ENCODE peak calls at places on chromosomes 6 and 20, in six cellular contexts. One of them, this sample, is unnamed.

GRCh38 chr6:144566868-144567615 is 281.9 kb downstream of the UTRN start:
- DNase-seq in left ventricle myocardium inferior: no peak
- DNase-seq in fibroblast of lung: peak; percentile 33
- DNase-seq in effector memory CD4-positive, alpha-beta T cell: no peak
- DNase-seq in right lobe of liver: no peak
- DNase-seq in tibial nerve: no peak
- DNase-seq in this sample: no peak

GRCh38 chr6:73738367-73739028 is 42.5 kb downstream of the CD109 start:
- DNase-seq in left ventricle myocardium inferior: no peak
- DNase-seq in tibial nerve: no peak
- DNase-seq in right lobe of liver: no peak
- DNase-seq in fibroblast of lung: peak; percentile 30
- DNase-seq in effector memory CD4-positive, alpha-beta T cell: no peak
- DNase-seq in this sample: no peak

GRCh38 chr6:16969699-16970695 is 131.9 kb upstream of the STMND1 start:
- DNase-seq in left ventricle myocardium inferior: no peak
- DNase-seq in tibial nerve: no peak
- DNase-seq in effector memory CD4-positive, alpha-beta T cell: no peak
- DNase-seq in fibroblast of lung: no peak
- DNase-seq in right lobe of liver: no peak
- DNase-seq in this sample: no peak

GRCh38 chr20:2822073-2822472 is 5.9 kb downstream of the TMEM239 start:
- DNase-seq in fibroblast of lung: peak; percentile 60
- DNase-seq in left ventricle myocardium inferior: no peak
- DNase-seq in tibial nerve: no peak
- DNase-seq in effector memory CD4-positive, alpha-beta T cell: peak; percentile 22
- DNase-seq in right lobe of liver: no peak
- DNase-seq in this sample: no peak

GRCh38 chr6:15776458-15776980 is 113.7 kb upstream of the DTNBP1 start:
- DNase-seq in left ventricle myocardium inferior: no peak
- DNase-seq in right lobe of liver: no peak
- DNase-seq in tibial nerve: no peak
- DNase-seq in fibroblast of lung: no peak
- DNase-seq in effector memory CD4-positive, alpha-beta T cell: no peak
- DNase-seq in this sample: no peak

GRCh38 chr6:170112583-170112860 is 178.4 kb downstream of the DLL1 start:
- DNase-seq in tibial nerve: no peak
- DNase-seq in effector memory CD4-positive, alpha-beta T cell: no peak
- DNase-seq in left ventricle myocardium inferior: no peak
- DNase-seq in fibroblast of lung: no peak
- DNase-seq in right lobe of liver: peak; percentile 26
- DNase-seq in this sample: no peak

GRCh38 chr6:106256201-106256968 is 69.2 kb downstream of the ATG5 start:
- DNase-seq in left ventricle myocardium inferior: no peak
- DNase-seq in fibroblast of lung: peak; percentile 57
- DNase-seq in right lobe of liver: no peak
- DNase-seq in effector memory CD4-positive, alpha-beta T cell: no peak
- DNase-seq in tibial nerve: no peak
- DNase-seq in this sample: no peak

GRCh38 chr6:116866281-116866871 is 10.7 kb upstream of the RFX6 start:
- DNase-seq in tibial nerve: no peak
- DNase-seq in left ventricle myocardium inferior: no peak
- DNase-seq in right lobe of liver: no peak
- DNase-seq in effector memory CD4-positive, alpha-beta T cell: no peak
- DNase-seq in fibroblast of lung: no peak
- DNase-seq in this sample: no peak

GRCh38 chr6:5084787-5085637 is at the start of gene PPP1R3G:
- DNase-seq in left ventricle myocardium inferior: peak; percentile 69
- DNase-seq in right lobe of liver: peak; percentile 80
- DNase-seq in tibial nerve: peak; percentile 21
- DNase-seq in fibroblast of lung: peak; percentile 73
- DNase-seq in effector memory CD4-positive, alpha-beta T cell: no peak
- DNase-seq in this sample: no peak

GRCh38 chr6:114075300-114075699 is 104.4 kb upstream of the HDAC2 start:
- DNase-seq in right lobe of liver: no peak
- DNase-seq in fibroblast of lung: no peak
- DNase-seq in effector memory CD4-positive, alpha-beta T cell: no peak
- DNase-seq in tibial nerve: no peak
- DNase-seq in left ventricle myocardium inferior: no peak
- DNase-seq in this sample: no peak

GRCh38 chr6:16712931-16713484 is 48.3 kb downstream of the ATXN1 start:
- DNase-seq in tibial nerve: peak; percentile 48
- DNase-seq in right lobe of liver: no peak
- DNase-seq in fibroblast of lung: peak; percentile 94
- DNase-seq in left ventricle myocardium inferior: peak; percentile 28
- DNase-seq in effector memory CD4-positive, alpha-beta T cell: no peak
- DNase-seq in this sample: no peak

GRCh38 chr6:49556429-49556837 is 6.0 kb downstream of the C6orf141 start:
- DNase-seq in fibroblast of lung: peak; percentile 91
- DNase-seq in left ventricle myocardium inferior: no peak
- DNase-seq in right lobe of liver: no peak
- DNase-seq in tibial nerve: no peak
- DNase-seq in effector memory CD4-positive, alpha-beta T cell: no peak
- DNase-seq in this sample: no peak

GRCh38 chr6:148166339-148166949 is 176.2 kb upstream of the SASH1 start:
- DNase-seq in tibial nerve: peak; percentile 42
- DNase-seq in fibroblast of lung: peak; percentile 59
- DNase-seq in right lobe of liver: no peak
- DNase-seq in left ventricle myocardium inferior: no peak
- DNase-seq in effector memory CD4-positive, alpha-beta T cell: no peak
- DNase-seq in this sample: no peak

GRCh38 chr20:10637563-10637962 is 36.2 kb downstream of the JAG1 start:
- DNase-seq in left ventricle myocardium inferior: no peak
- DNase-seq in fibroblast of lung: no peak
- DNase-seq in right lobe of liver: no peak
- DNase-seq in tibial nerve: no peak
- DNase-seq in effector memory CD4-positive, alpha-beta T cell: no peak
- DNase-seq in this sample: no peak

GRCh38 chr6:129646140-129646569 is 63.8 kb downstream of the ARHGAP18 start:
- DNase-seq in effector memory CD4-positive, alpha-beta T cell: no peak
- DNase-seq in fibroblast of lung: no peak
- DNase-seq in left ventricle myocardium inferior: no peak
- DNase-seq in right lobe of liver: no peak
- DNase-seq in tibial nerve: no peak
- DNase-seq in this sample: no peak

GRCh38 chr20:16761305-16761829 is 13.2 kb downstream of the OTOR start:
- DNase-seq in fibroblast of lung: peak; percentile 59
- DNase-seq in tibial nerve: peak; percentile 61
- DNase-seq in right lobe of liver: no peak
- DNase-seq in effector memory CD4-positive, alpha-beta T cell: peak; percentile 6
- DNase-seq in left ventricle myocardium inferior: no peak
- DNase-seq in this sample: no peak

GRCh38 chr6:116011520-116011919 is 49.2 kb downstream of the FRK start:
- DNase-seq in right lobe of liver: no peak
- DNase-seq in fibroblast of lung: no peak
- DNase-seq in left ventricle myocardium inferior: no peak
- DNase-seq in tibial nerve: no peak
- DNase-seq in effector memory CD4-positive, alpha-beta T cell: no peak
- DNase-seq in this sample: no peak

GRCh38 chr6:75926293-75927168 is 145.9 kb downstream of the IMPG1 start:
- DNase-seq in tibial nerve: no peak
- DNase-seq in right lobe of liver: no peak
- DNase-seq in fibroblast of lung: no peak
- DNase-seq in effector memory CD4-positive, alpha-beta T cell: no peak
- DNase-seq in left ventricle myocardium inferior: no peak
- DNase-seq in this sample: no peak

GRCh38 chr20:23441850-23442313 is 2.4 kb downstream of the CSTL1 start:
- DNase-seq in right lobe of liver: no peak
- DNase-seq in fibroblast of lung: peak; percentile 42
- DNase-seq in left ventricle myocardium inferior: peak; percentile 47
- DNase-seq in tibial nerve: peak; percentile 89
- DNase-seq in effector memory CD4-positive, alpha-beta T cell: no peak
- DNase-seq in this sample: no peak

GRCh38 chr6:100062621-100063020 is 68.6 kb upstream of the MCHR2 start:
- DNase-seq in effector memory CD4-positive, alpha-beta T cell: no peak
- DNase-seq in right lobe of liver: no peak
- DNase-seq in fibroblast of lung: no peak
- DNase-seq in tibial nerve: no peak
- DNase-seq in left ventricle myocardium inferior: no peak
- DNase-seq in this sample: no peak

DNA sequence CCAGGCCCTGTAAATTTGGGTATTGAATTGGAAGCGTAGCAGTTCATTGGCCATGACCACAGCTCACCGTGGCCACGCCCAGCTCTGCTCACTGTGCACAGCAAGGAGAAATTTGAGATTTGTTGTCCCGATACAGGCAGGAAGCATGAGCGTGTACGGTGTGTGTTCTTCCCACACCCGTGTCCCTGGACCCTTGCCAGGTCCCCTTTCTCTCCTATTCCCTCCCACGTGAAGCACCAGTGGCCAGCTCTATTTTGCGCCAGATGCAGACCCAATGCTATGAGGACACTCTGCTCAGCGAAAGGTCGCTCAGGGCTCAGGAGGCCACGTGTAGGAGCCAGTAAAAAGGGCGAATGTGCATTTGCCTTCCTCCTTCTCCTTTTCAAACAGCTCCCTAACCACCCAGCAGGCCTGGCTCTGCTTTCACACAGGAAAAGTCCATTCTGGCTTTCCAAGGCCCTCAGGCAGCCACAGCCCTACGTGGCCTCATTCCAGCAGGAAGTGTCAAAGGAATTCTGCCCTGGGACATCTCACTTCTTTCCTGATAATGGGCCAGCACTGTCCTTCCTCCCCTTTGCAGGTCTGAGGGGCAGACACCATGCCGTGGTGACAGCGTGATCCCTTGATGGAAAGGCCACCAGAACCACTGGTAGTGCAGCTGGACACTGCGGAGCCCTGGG is 499.2 kb upstream of the CDH4 start:
- DNase-seq in tibial nerve: peak; percentile 39
- DNase-seq in left ventricle myocardium inferior: no peak
- DNase-seq in effector memory CD4-positive, alpha-beta T cell: no peak
- DNase-seq in fibroblast of lung: no peak
- DNase-seq in right lobe of liver: no peak
- DNase-seq in this sample: no peak
- H3K9me3 ChIP-seq in tibial nerve: no peaks in the 10 kb centered on the region
- H3K9me3 ChIP-seq in left ventricle myocardium inferior: no peaks in the 10 kb centered on the region
- H3K9me3 ChIP-seq in effector memory CD4-positive, alpha-beta T cell: no peaks in the 10 kb centered on the region
- H3K9me3 ChIP-seq in fibroblast of lung: no peaks in the 10 kb centered on the region
- H3K9me3 ChIP-seq in right lobe of liver: no peaks in the 10 kb centered on the region
- H3K9me3 ChIP-seq in this sample: no peaks in the 10 kb centered on the region

DNA sequence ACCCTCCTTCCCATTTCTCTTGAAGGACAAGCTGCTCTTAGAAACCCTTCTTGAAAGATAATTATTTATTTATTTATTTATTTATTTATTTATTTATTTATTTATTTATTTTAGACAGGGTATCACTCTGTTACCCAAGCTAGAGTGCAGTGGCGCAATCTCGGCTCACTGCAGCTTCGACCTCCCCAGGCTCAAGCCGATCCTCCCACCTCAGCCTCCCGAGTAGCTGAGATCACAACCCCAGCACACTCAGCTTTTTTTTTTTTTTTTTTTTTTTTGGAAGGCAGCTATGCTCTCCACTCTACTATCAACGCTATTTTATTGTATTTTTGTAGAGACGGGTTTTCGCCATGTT is 1.2 kb upstream of the HEBP2 start:
- DNase-seq in tibial nerve: no peak
- DNase-seq in right lobe of liver: no peak
- DNase-seq in fibroblast of lung: no peak
- DNase-seq in effector memory CD4-positive, alpha-beta T cell: no peak
- DNase-seq in left ventricle myocardium inferior: no peak
- DNase-seq in this sample: no peak
- H3K4me3 ChIP-seq in tibial nerve: peak overlapping the region; percentile 87
- H3K4me3 ChIP-seq in right lobe of liver: no peak overlapping the region
- H3K4me3 ChIP-seq in fibroblast of lung: peak overlapping the region; percentile 91
- H3K4me3 ChIP-seq in effector memory CD4-positive, alpha-beta T cell: peak overlapping the region; percentile 64
- H3K4me3 ChIP-seq in left ventricle myocardium inferior: peak overlapping the region; percentile 84
- H3K4me3 ChIP-seq in this sample: peak overlapping the region; percentile 83

GRCh38 chr6:163723759-163724158 is 309.2 kb downstream of the QKI start:
- DNase-seq in fibroblast of lung: no peak
- DNase-seq in tibial nerve: no peak
- DNase-seq in effector memory CD4-positive, alpha-beta T cell: no peak
- DNase-seq in left ventricle myocardium inferior: no peak
- DNase-seq in right lobe of liver: no peak
- DNase-seq in this sample: no peak
- H3K27ac ChIP-seq in fibroblast of lung: no peak overlapping the region
- H3K27ac ChIP-seq in tibial nerve: no peak overlapping the region
- H3K27ac ChIP-seq in effector memory CD4-positive, alpha-beta T cell: no peak overlapping the region
- H3K27ac ChIP-seq in left ventricle myocardium inferior: no peak overlapping the region
- H3K27ac ChIP-seq in right lobe of liver: no peak overlapping the region
- H3K27ac ChIP-seq in this sample: no peak overlapping the region

GRCh38 chr20:42701948-42702347 is 487.8 kb downstream of the PTPRT start:
- DNase-seq in effector memory CD4-positive, alpha-beta T cell: no peak
- DNase-seq in right lobe of liver: no peak
- DNase-seq in tibial nerve: no peak
- DNase-seq in fibroblast of lung: no peak
- DNase-seq in left ventricle myocardium inferior: no peak
- DNase-seq in this sample: no peak
- H3K9me3 ChIP-seq in effector memory CD4-positive, alpha-beta T cell: peaks cover 3% of the 10 kb centered on the region
- H3K9me3 ChIP-seq in right lobe of liver: no peaks in the 10 kb centered on the region
- H3K9me3 ChIP-seq in tibial nerve: no peaks in the 10 kb centered on the region
- H3K9me3 ChIP-seq in fibroblast of lung: no peaks in the 10 kb centered on the region
- H3K9me3 ChIP-seq in left ventricle myocardium inferior: peaks cover 7% of the 10 kb centered on the region
- H3K9me3 ChIP-seq in this sample: no peaks in the 10 kb centered on the region

DNA sequence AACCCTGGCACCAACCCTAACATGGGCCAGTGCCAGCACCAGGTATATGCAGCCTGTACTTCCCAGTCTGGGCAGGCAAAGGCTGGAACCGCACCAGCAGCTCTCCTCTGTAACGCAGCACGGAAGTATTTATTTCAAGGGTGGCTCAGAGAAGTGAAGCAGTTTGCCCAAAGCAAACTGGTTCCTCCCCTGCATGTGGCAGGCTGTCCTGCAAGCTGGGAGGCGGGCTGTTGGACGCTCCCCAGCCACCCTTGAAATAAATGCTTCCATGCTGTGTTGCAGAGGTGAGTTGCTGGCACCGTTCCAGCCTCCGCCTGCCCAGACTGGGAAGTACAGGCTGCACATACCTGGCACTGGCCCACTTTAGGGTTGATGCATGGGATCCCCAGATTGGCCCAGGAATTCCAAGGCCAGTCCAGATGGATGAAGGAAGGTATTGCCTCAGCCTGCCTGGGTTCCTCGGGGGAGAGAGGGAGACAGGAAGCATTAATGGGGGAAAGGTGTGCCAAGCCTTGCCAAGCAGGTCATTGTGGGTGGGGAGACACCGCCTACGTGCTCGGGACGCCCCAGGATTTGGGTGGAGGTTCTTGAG is 49.8 kb downstream of the PPARD start:
- DNase-seq in tibial nerve: no peak
- DNase-seq in right lobe of liver: no peak
- DNase-seq in left ventricle myocardium inferior: peak; percentile 21
- DNase-seq in fibroblast of lung: peak; percentile 39
- DNase-seq in effector memory CD4-positive, alpha-beta T cell: no peak
- DNase-seq in this sample: no peak
- H3K4me3 ChIP-seq in tibial nerve: no peak overlapping the region
- H3K4me3 ChIP-seq in right lobe of liver: no peak overlapping the region
- H3K4me3 ChIP-seq in left ventricle myocardium inferior: no peak overlapping the region
- H3K4me3 ChIP-seq in fibroblast of lung: no peak overlapping the region
- H3K4me3 ChIP-seq in effector memory CD4-positive, alpha-beta T cell: no peak overlapping the region
- H3K4me3 ChIP-seq in this sample: no peak overlapping the region

DNA sequence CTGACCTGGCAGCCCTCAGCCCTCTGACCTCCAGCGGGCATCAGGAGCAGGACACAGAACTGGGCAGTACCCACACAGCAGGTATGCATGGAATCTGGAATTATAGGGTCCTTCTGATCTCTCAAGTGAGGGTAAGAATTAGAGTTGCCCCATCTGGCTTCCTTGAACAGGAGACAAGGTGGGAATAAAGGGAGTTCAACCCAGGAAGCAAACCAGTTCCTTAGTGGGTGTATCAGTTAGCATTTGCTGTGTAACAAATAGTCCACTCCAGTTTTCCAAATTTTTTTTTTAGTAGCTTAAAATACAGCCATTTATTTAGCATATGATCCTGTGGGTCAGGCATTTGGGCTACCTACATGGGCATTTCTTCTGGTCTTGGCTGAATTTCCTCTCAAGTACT is 15.7 kb downstream of the MAVS start:
- DNase-seq in tibial nerve: no peak
- DNase-seq in left ventricle myocardium inferior: no peak
- DNase-seq in right lobe of liver: no peak
- DNase-seq in effector memory CD4-positive, alpha-beta T cell: no peak
- DNase-seq in fibroblast of lung: no peak
- DNase-seq in this sample: no peak
- H3K27ac ChIP-seq in tibial nerve: no peak overlapping the region
- H3K27ac ChIP-seq in left ventricle myocardium inferior: no peak overlapping the region
- H3K27ac ChIP-seq in right lobe of liver: no peak overlapping the region
- H3K27ac ChIP-seq in effector memory CD4-positive, alpha-beta T cell: no peak overlapping the region
- H3K27ac ChIP-seq in fibroblast of lung: no peak overlapping the region
- H3K27ac ChIP-seq in this sample: no peak overlapping the region

This sample was measured in thoracic aorta.